ENCODE peak calls at places on chromosomes 1 and 21, in seven cellular contexts. Z is heart left ventricle, Q is Peyer's patch, V is tibial nerve, T is lower leg skin, N is stomach, H is IMR-90. D is an unnamed sample.

GRCh38 chr1:204941415-204942338 is 71.0 kb downstream of the NFASC start:
- DNase-seq in Z (peak), Q (peak), V (peak), T (no peak), N (peak), H (peak), D (peak)

GRCh38 chr21:45794040-45794439 is 150.5 kb downstream of the PCBP3 start:
- DNase-seq in Z (no peak), Q (no peak), V (no peak), T (no peak), N (no peak), H (no peak), D (no peak)

GRCh38 chr21:33078907-33079582 is 9.1 kb downstream of the OLIG1 start:
- DNase-seq in Z (no peak), Q (no peak), V (no peak), T (peak), N (no peak), H (peak), D (no peak)

GRCh38 chr1:156652131-156652991 is 10.4 kb downstream of the BCAN start:
- DNase-seq in Z (no peak), Q (no peak), V (no peak), T (no peak), N (no peak), H (peak), D (no peak)

GRCh38 chr1:86648255-86648654 is 56.1 kb upstream of the SH3GLB1 start:
- DNase-seq in Z (no peak), Q (no peak), V (no peak), T (no peak), N (no peak), H (peak), D (no peak)

GRCh38 chr1:30749691-30750583 is 7.6 kb downstream of the LAPTM5 start:
- DNase-seq in Z (no peak), Q (peak), V (no peak), T (no peak), N (no peak), H (no peak), D (no peak)

GRCh38 chr1:201023517-201023902 is at the start of gene KIF21B:
- DNase-seq in Z (peak), Q (peak), V (peak), T (peak), N (peak), H (no peak), D (peak)

GRCh38 chr21:21102874-21103273 is 104.7 kb downstream of the NCAM2 start:
- DNase-seq in Z (no peak), Q (no peak), V (no peak), T (no peak), N (no peak), H (no peak), D (no peak)

GRCh38 chr1:116374340-116375164 is 1.5 kb downstream of the ATP1A1 start:
- DNase-seq in Z (no peak), Q (peak), V (no peak), T (no peak), N (no peak), H (no peak), D (no peak)

GRCh38 chr1:158013840-158014520 is 20.5 kb downstream of the KIRREL1 start:
- DNase-seq in Z (no peak), Q (no peak), V (peak), T (no peak), N (no peak), H (peak), D (no peak)

GRCh38 chr1:243263824-243264223 is 8.0 kb downstream of the SDCCAG8 start:
- DNase-seq in Z (no peak), Q (no peak), V (no peak), T (no peak), N (no peak), H (no peak), D (no peak)

GRCh38 chr1:17140279-17140678 is 21.0 kb upstream of the PADI2 start:
- DNase-seq in Z (no peak), Q (no peak), V (no peak), T (no peak), N (no peak), H (no peak), D (no peak)

GRCh38 chr1:62175568-62176179 is 19.0 kb upstream of the L1TD1 start:
- DNase-seq in Z (peak), Q (no peak), V (peak), T (no peak), N (peak), H (peak), D (no peak)

GRCh38 chr1:241821363-241821762 is 26.6 kb upstream of the EXO1 start:
- DNase-seq in Z (no peak), Q (no peak), V (no peak), T (no peak), N (no peak), H (peak), D (no peak)

GRCh38 chr1:42936309-42937078 is 22.2 kb downstream of the SLC2A1 start:
- DNase-seq in Z (no peak), Q (peak), V (peak), T (peak), N (peak), H (peak), D (peak)

GRCh38 chr1:198015317-198015716 is 98.1 kb downstream of the LHX9 start:
- DNase-seq in Z (no peak), Q (no peak), V (no peak), T (no peak), N (no peak), H (peak), D (no peak)

GRCh38 chr1:26529405-26529654 is 231 bp upstream of the RPS6KA1 start:
- DNase-seq in Z (no peak), Q (no peak), V (no peak), T (no peak), N (no peak), H (no peak), D (no peak)

GRCh38 chr21:45353200-45353599 is 51.8 kb upstream of the COL18A1 start:
- DNase-seq in Z (no peak), Q (no peak), V (no peak), T (no peak), N (no peak), H (no peak), D (no peak)

GRCh38 chr1:240031414-240031813 is 60.3 kb upstream of the FMN2 start:
- DNase-seq in Z (no peak), Q (no peak), V (no peak), T (no peak), N (no peak), H (peak), D (no peak)

GRCh38 chr1:209651148-209651547 is 1.1 kb downstream of the LAMB3 start:
- DNase-seq in Z (peak), Q (no peak), V (peak), T (peak), N (peak), H (peak), D (no peak)

GRCh38 chr1:239835946-239836345 is 255.7 kb upstream of the FMN2 start:
- DNase-seq in Z (no peak), Q (no peak), V (no peak), T (no peak), N (no peak), H (no peak), D (no peak)

GRCh38 chr1:239786464-239786863 is 305.2 kb upstream of the FMN2 start:
- DNase-seq in Z (no peak), Q (no peak), V (no peak), T (no peak), N (no peak), H (no peak), D (no peak)

DNA sequence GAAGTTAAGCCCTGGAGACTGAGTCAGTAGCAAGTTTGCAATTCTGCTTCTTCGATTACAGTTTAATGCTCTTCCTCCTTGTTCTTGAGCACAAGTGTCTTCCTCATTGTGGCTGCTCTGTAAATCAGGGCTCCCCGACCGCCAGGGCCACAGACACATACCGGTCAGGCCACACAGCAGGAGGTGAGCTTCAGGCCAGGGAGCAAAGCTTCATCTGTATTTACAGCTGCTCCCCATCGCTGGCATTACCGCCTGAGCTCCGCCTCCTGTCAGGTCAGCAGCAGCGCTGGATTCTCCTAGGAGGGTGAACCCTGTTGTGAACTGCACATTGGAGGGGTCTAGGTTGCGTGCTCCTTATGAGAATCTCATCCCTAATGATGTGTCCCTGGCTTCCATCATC is 1.7 kb upstream of the TRAPPC10 start:
- DNase-seq in Z (no peak), Q (no peak), V (no peak), T (no peak), N (no peak), H (no peak), D (no peak)
- TF ChIP-seq POLR2A in Z (no peak), Q (no peak), V (no peak), T (no peak), N (no peak), H (no peak), D (no peak)

DNA sequence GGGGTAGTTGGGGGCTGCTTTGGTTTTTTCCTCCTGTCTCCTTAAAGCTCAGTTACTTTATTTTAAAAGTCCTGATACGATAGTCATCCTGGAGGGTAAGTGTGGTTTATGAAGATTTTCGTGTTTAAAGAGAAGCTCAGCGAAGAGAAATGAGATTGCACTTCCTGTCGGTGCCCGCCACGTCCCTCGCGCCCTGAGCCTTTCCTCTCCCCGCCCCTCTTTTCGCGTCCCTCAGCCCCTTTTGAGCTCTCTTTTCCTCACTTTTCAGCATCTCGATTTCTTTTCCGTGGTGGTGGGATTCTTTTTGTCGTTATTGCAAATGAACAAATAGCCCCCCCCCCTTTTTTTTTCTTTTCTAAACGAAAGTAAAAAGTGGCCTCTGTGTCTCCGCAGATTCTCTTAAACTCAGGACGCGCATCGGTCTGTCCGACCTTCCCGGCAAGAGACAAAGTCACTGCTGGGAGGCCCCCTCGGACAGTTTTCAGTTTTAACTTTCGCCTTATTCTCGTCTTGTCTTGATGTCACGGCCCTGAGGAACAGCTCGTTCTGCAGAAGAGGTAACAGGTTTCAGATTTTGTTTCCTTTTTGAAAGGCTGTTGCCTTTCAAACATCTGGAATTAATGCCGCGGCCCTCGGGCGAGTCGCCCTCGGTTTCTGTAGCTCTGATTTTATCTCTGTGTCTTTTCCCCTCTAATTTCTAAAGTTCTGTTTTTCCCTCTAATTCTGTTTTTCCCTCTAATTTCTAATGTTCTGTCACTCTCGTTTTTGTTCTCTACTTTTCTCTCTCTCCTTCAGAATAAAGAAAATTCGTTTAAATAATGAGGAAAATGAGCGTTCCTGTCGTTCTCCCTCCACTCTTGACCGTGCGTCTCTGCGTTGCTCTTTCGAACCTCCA is 1.0 kb upstream of the DMRTA2 start:
- DNase-seq in Z (no peak), Q (no peak), V (no peak), T (no peak), N (no peak), H (no peak), D (no peak)
- TF ChIP-seq POLR2A in Z (no peak), Q (no peak), V (no peak), T (no peak), N (no peak), H (no peak), D (no peak)

DNA sequence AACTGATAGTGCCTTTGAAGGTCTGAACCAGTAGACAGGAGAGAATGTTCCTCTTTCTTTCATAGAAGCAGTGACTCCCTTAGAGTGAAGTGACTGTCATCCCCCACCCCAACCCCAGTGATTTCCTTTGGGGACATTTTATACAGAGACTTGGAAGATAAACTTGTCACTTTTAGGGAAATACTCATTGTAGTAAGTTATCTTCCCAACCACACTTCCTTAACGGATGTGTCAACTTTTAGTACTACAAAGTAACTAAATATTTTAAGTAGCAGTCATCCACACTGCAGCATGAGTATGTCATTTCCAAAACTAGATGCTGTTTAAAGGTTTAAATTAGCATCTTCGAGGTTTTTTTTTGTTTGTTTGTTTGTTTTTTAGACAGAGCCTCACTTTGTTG is 13.7 kb downstream of the LRRC8B start:
- DNase-seq in Z (no peak), Q (no peak), V (no peak), T (no peak), N (no peak), H (no peak), D (no peak)
- TF ChIP-seq POLR2A in Z (no peak), Q (no peak), V (no peak), T (no peak), N (no peak), H (no peak), D (no peak)

GRCh38 chr1:50476800-50477199 is 53.6 kb upstream of the DMRTA2 start:
- DNase-seq in Z (no peak), Q (no peak), V (no peak), T (no peak), N (no peak), H (no peak), D (no peak)

GRCh38 chr1:50471967-50472366 is 48.7 kb upstream of the DMRTA2 start:
- DNase-seq in Z (no peak), Q (no peak), V (no peak), T (no peak), N (no peak), H (no peak), D (no peak)

GRCh38 chr1:50474859-50475809 is 51.9 kb upstream of the DMRTA2 start:
- DNase-seq in Z (no peak), Q (no peak), V (no peak), T (no peak), N (no peak), H (peak), D (no peak)

GRCh38 chr1:50473513-50473912 is 50.3 kb upstream of the DMRTA2 start:
- DNase-seq in Z (no peak), Q (no peak), V (no peak), T (no peak), N (no peak), H (no peak), D (no peak)
- TF ChIP-seq POLR2A in Z (no peak), Q (no peak), V (no peak), T (no peak), N (no peak), H (no peak), D (no peak)

GRCh38 chr1:234980224-234980656 is 148.4 kb downstream of the TOMM20 start:
- DNase-seq in Z (no peak), Q (no peak), V (no peak), T (no peak), N (no peak), H (no peak), D (no peak)

GRCh38 chr1:234981758-234982157 is 146.9 kb downstream of the TOMM20 start:
- DNase-seq in Z (no peak), Q (no peak), V (no peak), T (peak), N (no peak), H (no peak), D (peak)

GRCh38 chr1:234978397-234979291 is 150.0 kb downstream of the TOMM20 start:
- DNase-seq in Z (peak), Q (peak), V (peak), T (peak), N (peak), H (peak), D (peak)

GRCh38 chr1:234979316-234980223 is 149.1 kb downstream of the TOMM20 start:
- DNase-seq in Z (no peak), Q (peak), V (no peak), T (peak), N (no peak), H (no peak), D (peak)

DNA sequence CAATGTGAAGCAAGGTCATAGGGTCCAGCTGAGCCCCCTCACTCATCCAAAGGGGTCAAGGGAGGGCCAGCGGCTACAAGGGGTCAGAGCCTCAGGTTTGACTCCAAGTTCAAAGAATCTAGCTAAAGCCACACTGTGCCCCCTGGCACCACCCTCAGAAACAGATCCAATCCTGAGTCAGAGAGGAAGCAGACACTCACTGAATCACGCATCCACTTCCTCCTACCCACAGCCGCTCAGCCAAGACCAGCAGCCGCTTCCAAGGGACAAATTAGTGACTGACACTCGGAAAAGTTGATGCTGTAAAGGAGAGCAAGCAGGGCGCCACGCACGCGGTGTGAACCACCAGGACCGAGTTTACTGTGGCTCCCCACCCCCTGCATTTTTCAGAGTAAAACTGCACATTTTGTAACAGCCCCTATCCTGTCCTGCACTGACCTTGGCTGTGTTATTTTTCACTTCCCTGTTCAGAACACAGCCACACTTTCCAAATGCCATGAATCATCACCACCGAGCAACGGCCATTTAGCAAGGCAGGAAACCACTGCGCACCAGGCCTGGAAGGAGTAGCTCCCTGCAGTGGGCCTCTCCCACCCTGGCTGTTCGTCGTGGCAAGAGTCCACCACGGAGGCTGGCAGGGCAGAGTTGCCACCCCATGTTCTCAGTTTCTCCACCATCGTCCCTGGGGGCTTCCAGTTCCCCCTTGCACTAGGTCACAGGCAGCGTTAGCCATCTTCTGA is 147.8 kb downstream of the TOMM20 start:
- DNase-seq in Z (peak), Q (peak), V (peak), T (peak), N (peak), H (peak), D (peak)
- TF ChIP-seq POLR2A in Z (no peak), Q (no peak), V (no peak), T (no peak), N (no peak), H (peak), D (no peak)

GRCh38 chr1:9238550-9238949 is 4.0 kb downstream of the H6PD start:
- DNase-seq in Z (no peak), Q (no peak), V (no peak), T (no peak), N (no peak), H (peak), D (no peak)
- TF ChIP-seq POLR2A in Z (no peak), Q (no peak), V (no peak), T (no peak), N (no peak), H (no peak), D (no peak)

D was measured in sigmoid colon.